ENCODE peak calls at places on chromosomes 7 and 10, in nine cellular contexts. G, C, O, I, T, Q, K, M and R are unnamed samples.

GRCh38 chr7:30654296-30655090 is 27.8 kb downstream of the CRHR2 start:
- DNase-seq in G (no peak), M (no peak), K (no peak), I (no peak), O (no peak), T (no peak), Q (no peak), C (no peak), R (no peak)

GRCh38 chr10:3132036-3133025 is 40.3 kb downstream of the PITRM1 start:
- DNase-seq in T (no peak), G (no peak), O (no peak), Q (no peak), K (no peak), I (no peak), C (no peak), M (no peak), R (no peak)

GRCh38 chr7:88217675-88218427 is 2.0 kb downstream of the SRI start:
- DNase-seq in K (no peak), G (no peak), T (no peak), M (no peak), I (no peak), O (no peak), Q (no peak), C (no peak), R (no peak)

GRCh38 chr7:75971961-75972763 is 22.2 kb downstream of the TMEM120A start:
- DNase-seq in M (peak; percentile 74), G (no peak), Q (peak; percentile 36), I (peak; percentile 74), T (peak; percentile 75), O (no peak), K (no peak), C (no peak), R (no peak)

GRCh38 chr7:80385512-80385911 is 126.4 kb downstream of the GNAT3 start:
- DNase-seq in K (no peak), C (no peak), G (no peak), M (no peak), O (no peak), T (no peak), Q (peak; percentile 67), I (no peak), R (no peak)

GRCh38 chr10:110007171-110007700 is 548 bp upstream of the ADD3 start:
- DNase-seq in G (no peak), O (no peak), I (no peak), K (no peak), Q (no peak), C (peak; percentile 71), M (no peak), T (no peak), R (peak; percentile 63)

GRCh38 chr7:157389951-157390730 is 53.3 kb downstream of the DNAJB6 start:
- DNase-seq in O (no peak), Q (peak; percentile 44), K (no peak), T (peak; percentile 74), G (no peak), I (no peak), M (no peak), C (peak; percentile 90), R (no peak)

GRCh38 chr10:97851341-97852001 is 1.8 kb downstream of the GOLGA7B start:
- DNase-seq in C (no peak), K (no peak), I (no peak), T (peak; percentile 69), O (no peak), G (no peak), M (no peak), Q (no peak), R (no peak)

GRCh38 chr10:101237908-101238731 is 8.9 kb upstream of the LBX1 start:
- DNase-seq in K (no peak), Q (no peak), G (no peak), I (no peak), C (no peak), T (no peak), O (no peak), M (no peak), R (no peak)

GRCh38 chr7:99623091-99623693 is 6.4 kb downstream of the ZSCAN25 start:
- DNase-seq in Q (no peak), I (no peak), M (no peak), G (no peak), C (no peak), K (no peak), O (no peak), T (no peak), R (no peak)

GRCh38 chr7:92025260-92025659 is 84.6 kb downstream of the AKAP9 start:
- DNase-seq in T (no peak), I (no peak), O (no peak), M (no peak), K (no peak), C (no peak), Q (peak; percentile 64), G (no peak), R (no peak)

GRCh38 chr7:264541-265191 is 25.3 kb upstream of the FOXL3 start:
- DNase-seq in O (no peak), C (no peak), Q (no peak), K (no peak), I (no peak), G (no peak), M (no peak), T (peak; percentile 49), R (peak; percentile 41)

GRCh38 chr10:50540069-50540825 is 83.5 kb downstream of the SGMS1 start:
- DNase-seq in T (no peak), C (no peak), I (no peak), K (no peak), Q (no peak), M (no peak), G (no peak), O (no peak), R (no peak)

GRCh38 chr7:18890885-18891621 is 226.4 kb downstream of the TWIST1 start:
- DNase-seq in K (no peak), M (no peak), I (no peak), G (no peak), T (no peak), C (no peak), O (no peak), Q (peak; percentile 64), R (no peak)
- TF ChIP-seq CTCF in K (no peak), M (no peak), I (no peak), G (no peak), T (no peak), C (no peak), O (no peak), Q (no peak), R (no peak)

DNA sequence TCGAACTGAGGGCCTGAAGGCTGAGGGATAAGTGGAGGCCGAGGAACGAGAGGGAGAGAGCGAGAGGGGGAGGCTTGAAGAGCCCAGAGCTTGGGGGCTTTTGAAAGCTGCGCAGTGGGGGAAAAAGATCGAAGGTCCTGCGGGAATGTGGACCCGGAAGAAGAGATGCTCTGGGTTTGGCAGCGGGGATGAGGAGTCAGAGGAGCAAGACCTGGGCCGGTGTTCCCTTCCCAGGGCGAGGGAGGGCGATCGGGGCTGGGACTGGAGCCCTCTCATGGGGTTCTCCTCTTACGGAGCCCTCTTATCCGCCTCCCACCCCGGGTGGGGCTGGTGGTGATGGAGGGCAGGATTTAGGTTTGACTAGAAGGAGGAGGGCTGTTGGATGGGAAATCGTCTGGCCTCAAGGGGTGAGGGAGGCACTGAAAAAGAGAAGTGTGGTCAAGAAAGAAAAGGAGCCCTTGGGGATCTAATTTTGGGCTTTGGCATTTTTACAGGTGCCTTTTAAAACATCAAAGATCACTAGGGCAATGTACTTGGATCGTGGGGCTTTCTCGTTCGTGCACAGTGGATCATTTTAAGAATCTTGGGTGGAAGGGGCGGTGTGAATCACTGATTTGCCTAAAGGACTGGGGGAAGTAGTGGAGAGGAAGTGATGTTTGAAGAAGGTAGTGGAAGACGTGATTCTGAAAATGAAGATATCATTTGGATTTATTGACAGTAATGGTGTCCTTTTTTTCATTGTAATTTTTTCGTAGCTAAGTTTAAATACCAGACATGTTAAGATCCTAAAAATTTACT is 649 bp downstream of the SAMD8 start:
- DNase-seq in G (peak; percentile 52), C (peak; percentile 65), T (peak; percentile 66), M (peak; percentile 54), I (no peak), Q (peak; percentile 54), K (peak; percentile 69), O (peak; percentile 62), R (peak; percentile 81)
- H3K4me1 ChIP-seq in G (peaks cover 30% of the 10 kb centered on the region), C (peaks cover 25% of the 10 kb centered on the region), T (peaks cover 43% of the 10 kb centered on the region), M (peaks cover 34% of the 10 kb centered on the region), I (peaks cover 90% of the 10 kb centered on the region), Q (peaks cover 6% of the 10 kb centered on the region), K (peaks cover 14% of the 10 kb centered on the region), O (peaks cover 17% of the 10 kb centered on the region), R (peaks cover 64% of the 10 kb centered on the region)

GRCh38 chr7:13898957-13899670 is 90.4 kb downstream of the ETV1 start:
- DNase-seq in O (no peak), K (peak; percentile 10), M (no peak), G (no peak), Q (no peak), I (no peak), T (no peak), C (peak; percentile 18), R (no peak)

GRCh38 chr7:13903997-13904396 is 85.5 kb downstream of the ETV1 start:
- DNase-seq in I (no peak), O (no peak), M (no peak), K (no peak), C (no peak), Q (peak; percentile 85), G (no peak), T (no peak), R (no peak)

GRCh38 chr7:13904689-13905088 is 84.8 kb downstream of the ETV1 start:
- DNase-seq in O (no peak), T (no peak), Q (peak; percentile 47), M (no peak), K (no peak), I (no peak), G (no peak), C (no peak), R (no peak)

GRCh38 chr7:13897825-13898224 is 91.6 kb downstream of the ETV1 start:
- DNase-seq in O (no peak), T (no peak), K (no peak), G (no peak), C (no peak), M (no peak), I (no peak), Q (peak; percentile 50), R (no peak)

DNA sequence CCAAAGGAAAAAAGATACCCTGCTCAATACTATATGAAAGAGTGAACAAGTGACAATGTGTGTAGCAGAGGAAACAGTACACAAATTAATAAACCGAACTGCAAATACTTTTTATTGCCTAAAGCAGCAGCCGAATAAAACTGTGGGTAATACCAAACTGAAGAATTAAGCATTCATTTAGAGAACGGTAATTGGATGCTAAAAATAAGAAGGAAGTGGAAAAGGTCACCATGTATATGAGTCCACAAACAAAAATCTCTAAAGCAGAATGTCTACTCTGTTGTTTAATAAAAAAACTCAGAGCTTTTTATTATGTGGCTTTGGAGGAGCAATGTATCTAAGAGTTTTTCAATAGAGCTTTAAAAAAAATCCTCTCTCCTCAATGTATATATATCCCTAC is 87.9 kb downstream of the ETV1 start:
- DNase-seq in T (no peak), G (no peak), Q (no peak), M (no peak), I (no peak), C (no peak), O (no peak), K (no peak), R (no peak)
- H3K9me3 ChIP-seq in T (no peaks in the 10 kb centered on the region), G (no peaks in the 10 kb centered on the region), Q (no peaks in the 10 kb centered on the region), M (no peaks in the 10 kb centered on the region), I (no peaks in the 10 kb centered on the region), C (no peaks in the 10 kb centered on the region), O (no peaks in the 10 kb centered on the region), K (no peaks in the 10 kb centered on the region), R (no peaks in the 10 kb centered on the region)

GRCh38 chr7:107758667-107759066 is 14.7 kb downstream of the CBLL1 start:
- DNase-seq in G (no peak), M (no peak), Q (no peak), K (no peak), C (no peak), I (no peak), O (no peak), T (no peak), R (no peak)

GRCh38 chr7:107751113-107751512 is 7.2 kb downstream of the CBLL1 start:
- DNase-seq in G (no peak), O (no peak), I (no peak), K (no peak), T (no peak), C (no peak), Q (no peak), M (no peak), R (no peak)

GRCh38 chr7:107754642-107755041 is 10.7 kb downstream of the CBLL1 start:
- DNase-seq in K (no peak), C (no peak), M (no peak), O (no peak), I (no peak), Q (no peak), G (no peak), T (no peak), R (no peak)
- TF ChIP-seq CTCF in K (no peak), C (no peak), M (no peak), O (no peak), I (no peak), Q (no peak), G (no peak), T (no peak), R (no peak)